ENCODE peak calls at places on chromosome X, in nine cellular contexts. C, T, F, K, V, N, Q, U and A are unnamed samples.

GRCh38 chrX:8484360-8484759 is 19.7 kb downstream of the VCX3B start:
- DNase-seq in C (no peak), T (no peak), F (no peak), K (no peak), V (no peak), N (no peak), Q (no peak), U (no peak), A (no peak)

GRCh38 chrX:48939417-48940228 is 17.8 kb downstream of the OTUD5 start:
- DNase-seq in C (no peak), T (no peak), F (no peak), K (no peak), V (no peak), N (no peak), Q (no peak), U (peak; percentile 71), A (no peak)

GRCh38 chrX:13427441-13428054 is 107.7 kb upstream of the ATXN3L start:
- DNase-seq in C (no peak), T (no peak), F (no peak), K (no peak), V (no peak), N (no peak), Q (no peak), U (no peak), A (no peak)

GRCh38 chrX:18410038-18410437 is 15.4 kb upstream of the CDKL5 start:
- DNase-seq in C (no peak), T (peak; percentile 48), F (no peak), K (no peak), V (peak; percentile 21), N (no peak), Q (no peak), U (no peak), A (no peak)

GRCh38 chrX:12249997-12250396 is 111.7 kb downstream of the FRMPD4 start:
- DNase-seq in C (no peak), T (no peak), F (no peak), K (no peak), V (no peak), N (no peak), Q (no peak), U (no peak), A (no peak)

GRCh38 chrX:136295380-136295779 is 5.4 kb upstream of the ADGRG4 start:
- DNase-seq in C (no peak), T (no peak), F (no peak), K (no peak), V (no peak), N (no peak), Q (no peak), U (no peak), A (no peak)

GRCh38 chrX:71998836-71999509 is 88.3 kb downstream of the NHSL2 start:
- DNase-seq in C (peak; percentile 43), T (peak; percentile 59), F (peak; percentile 12), K (no peak), V (peak; percentile 12), N (no peak), Q (peak; percentile 21), U (peak; percentile 59), A (no peak)

GRCh38 chrX:63428348-63428747 is 77.2 kb upstream of the SPIN4 start:
- DNase-seq in C (no peak), T (no peak), F (no peak), K (no peak), V (no peak), N (no peak), Q (no peak), U (no peak), A (no peak)

GRCh38 chrX:39439910-39440733 is 638.9 kb downstream of the MID1IP1 start:
- DNase-seq in C (no peak), T (no peak), F (no peak), K (peak; percentile 38), V (no peak), N (no peak), Q (no peak), U (no peak), A (no peak)

GRCh38 chrX:110004210-110004609 is 1.3 kb downstream of the TMEM164 start:
- DNase-seq in C (no peak), T (no peak), F (peak; percentile 9), K (no peak), V (no peak), N (peak; percentile 75), Q (no peak), U (peak; percentile 81), A (peak; percentile 63)

GRCh38 chrX:10533686-10534365 is 86.6 kb downstream of the MID1 start:
- DNase-seq in C (no peak), T (no peak), F (no peak), K (no peak), V (no peak), N (no peak), Q (no peak), U (no peak), A (no peak)

GRCh38 chrX:148070504-148070877 is 89.4 kb downstream of the FMR1NB start:
- DNase-seq in C (no peak), T (no peak), F (no peak), K (no peak), V (no peak), N (no peak), Q (no peak), U (no peak), A (no peak)

GRCh38 chrX:132958086-132958703 is at the start of gene HS6ST2:
- DNase-seq in C (no peak), T (peak; percentile 34), F (no peak), K (no peak), V (peak; percentile 21), N (peak; percentile 61), Q (peak; percentile 48), U (no peak), A (no peak)

GRCh38 chrX:109635151-109635550 is 10.2 kb upstream of the KCNE5 start:
- DNase-seq in C (no peak), T (peak; percentile 48), F (no peak), K (no peak), V (no peak), N (no peak), Q (peak; percentile 35), U (no peak), A (no peak)

GRCh38 chrX:100376581-100376980 is 33.5 kb downstream of the PCDH19 start:
- DNase-seq in C (no peak), T (no peak), F (no peak), K (no peak), V (no peak), N (no peak), Q (no peak), U (no peak), A (no peak)

GRCh38 chrX:94908171-94908570 is 1234.2 kb downstream of the FAM133A start:
- DNase-seq in C (no peak), T (no peak), F (no peak), K (no peak), V (no peak), N (no peak), Q (no peak), U (no peak), A (no peak)

GRCh38 chrX:50978920-50979660 is 68.6 kb downstream of the BMP15 start:
- DNase-seq in C (no peak), T (no peak), F (no peak), K (no peak), V (no peak), N (no peak), Q (peak; percentile 60), U (no peak), A (no peak)

GRCh38 chrX:130775849-130776248 is 127.2 kb downstream of the ENOX2 start:
- DNase-seq in C (no peak), T (no peak), F (no peak), K (no peak), V (no peak), N (no peak), Q (no peak), U (no peak), A (no peak)

GRCh38 chrX:28586891-28587635 is at the start of gene IL1RAPL1:
- DNase-seq in C (no peak), T (peak; percentile 41), F (no peak), K (no peak), V (no peak), N (no peak), Q (no peak), U (no peak), A (no peak)

GRCh38 chrX:283115-283845 is 2.1 kb downstream of the PLCXD1 start:
- DNase-seq in C (peak; percentile 91), T (peak; percentile 97), F (no peak), K (peak; percentile 96), V (peak; percentile 60), N (peak; percentile 91), Q (peak; percentile 96), U (peak; percentile 97), A (peak; percentile 93)

GRCh38 chrX:30215357-30215843 is at the start of gene MAGEB2:
- DNase-seq in C (no peak), T (no peak), F (no peak), K (no peak), V (peak; percentile 77), N (no peak), Q (no peak), U (no peak), A (no peak)
- TF ChIP-seq CTCF in C (no peak), T (no peak), F (no peak), K (no peak), V (peak; percentile 58), N (no peak), Q (peak; percentile 55), U (no peak), A (no peak)

DNA sequence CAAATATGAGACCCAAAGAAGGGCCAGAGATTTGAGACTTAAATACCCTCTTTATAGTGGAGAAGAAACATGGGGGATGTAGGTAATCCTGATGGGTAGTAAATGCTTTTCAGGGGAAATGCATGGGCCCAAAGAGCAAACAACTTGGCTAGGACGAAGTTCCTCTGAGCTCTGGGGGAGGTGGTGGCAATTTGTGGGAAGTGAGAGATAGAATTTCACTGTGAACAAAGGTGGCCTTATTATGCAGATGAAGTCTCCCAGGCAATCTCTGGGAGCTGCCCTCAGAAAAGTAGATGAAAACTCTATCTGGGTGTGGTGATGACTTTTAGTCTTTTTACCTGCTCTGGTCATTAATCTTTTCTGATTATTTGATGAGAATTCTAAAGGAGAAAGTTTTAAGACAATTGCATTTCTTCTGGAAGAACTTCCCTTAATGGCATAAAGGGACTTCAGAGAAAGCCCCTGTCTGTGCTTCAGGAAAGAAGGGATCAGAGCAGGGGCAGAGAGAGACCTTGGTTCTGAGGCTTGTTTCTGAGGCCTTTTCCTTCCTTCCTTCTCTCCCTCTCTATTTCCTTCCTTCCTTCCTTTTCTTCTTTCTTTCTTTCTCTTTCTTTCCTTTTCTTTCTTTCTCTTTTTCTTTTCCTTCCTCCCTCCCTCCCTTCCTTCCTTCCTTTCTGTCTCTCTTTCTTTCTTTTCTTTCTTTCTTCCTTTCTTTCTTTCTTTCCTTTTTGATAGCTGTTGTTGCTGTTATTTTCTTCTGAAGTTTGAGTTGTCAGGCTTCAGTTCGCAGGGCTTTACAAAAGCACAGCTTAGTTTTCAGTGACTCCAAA is 37.5 kb upstream of the MAOA start:
- DNase-seq in C (no peak), T (no peak), F (peak; percentile 40), K (no peak), V (no peak), N (no peak), Q (peak; percentile 76), U (no peak), A (no peak)
- H3K27ac ChIP-seq in C (no peak overlapping the region), T (no peak overlapping the region), F (peak overlapping the region; percentile 51), K (no peak overlapping the region), V (no peak overlapping the region), N (no peak overlapping the region), Q (peak overlapping the region; percentile 95), U (no peak overlapping the region), A (no peak overlapping the region)

GRCh38 chrX:150119323-150119722 is 181.0 kb upstream of the EOLA2 start:
- DNase-seq in C (no peak), T (no peak), F (no peak), K (no peak), V (no peak), N (no peak), Q (no peak), U (no peak), A (no peak)
- TF ChIP-seq CTCF in C (no peak), T (no peak), F (no peak), K (no peak), V (no peak), N (no peak), Q (no peak), U (no peak), A (no peak)

GRCh38 chrX:68840256-68840655 is 11.4 kb downstream of the EFNB1 start:
- DNase-seq in C (no peak), T (no peak), F (no peak), K (peak; percentile 55), V (no peak), N (no peak), Q (no peak), U (peak; percentile 34), A (no peak)
- H3K27ac ChIP-seq in C (no peak overlapping the region), T (no peak overlapping the region), F (no peak overlapping the region), K (no peak overlapping the region), V (no peak overlapping the region), N (no peak overlapping the region), Q (no peak overlapping the region), U (no peak overlapping the region), A (no peak overlapping the region)